ENCODE peak calls at places on chromosomes 7 and 10, in six cellular contexts. A is K562, L is HCT116, Y is upper lobe of left lung, T is HepG2, H is GM12878. G is an unnamed sample.

GRCh38 chr7:31796375-31796774 is 109.4 kb downstream of the PPP1R17 start:
- ATAC-seq in A (no peak), L (no peak), Y (no peak), T (no peak), H (no peak), G (no peak)

GRCh38 chr7:92788559-92789183 is 47.7 kb downstream of the CDK6 start:
- ATAC-seq in A (peak), L (no peak), Y (no peak), T (no peak), H (no peak), G (no peak)

GRCh38 chr7:136018104-136018503 is 40.9 kb upstream of the MTPN start:
- ATAC-seq in A (no peak), L (no peak), Y (no peak), T (no peak), H (no peak), G (no peak)

GRCh38 chr10:90847436-90847835 is 10.4 kb downstream of the HTR7 start:
- ATAC-seq in A (no peak), L (peak), Y (no peak), T (no peak), H (peak), G (no peak)

GRCh38 chr10:32970910-32971309 is 12.9 kb upstream of the ITGB1 start:
- ATAC-seq in A (no peak), L (no peak), Y (no peak), T (no peak), H (peak), G (no peak)

GRCh38 chr7:132117636-132118035 is 458.6 kb downstream of the PLXNA4 start:
- ATAC-seq in A (no peak), L (no peak), Y (no peak), T (no peak), H (no peak), G (no peak)

GRCh38 chr7:35004531-35005096 is 32.7 kb downstream of the DPY19L1 start:
- ATAC-seq in A (peak), L (peak), Y (no peak), T (no peak), H (no peak), G (no peak)

GRCh38 chr10:58653139-58653538 is 140.5 kb downstream of the BICC1 start:
- ATAC-seq in A (no peak), L (no peak), Y (no peak), T (no peak), H (no peak), G (peak)

GRCh38 chr7:137935849-137936508 is 65.9 kb downstream of the CREB3L2 start:
- ATAC-seq in A (peak), L (no peak), Y (no peak), T (peak), H (peak), G (no peak)

GRCh38 chr10:22681783-22682183 is 32.6 kb downstream of the PIP4K2A start:
- ATAC-seq in A (peak), L (peak), Y (no peak), T (peak), H (peak), G (no peak)

GRCh38 chr7:2471396-2471795 is 4.8 kb downstream of the GRIFIN start:
- ATAC-seq in A (peak), L (no peak), Y (no peak), T (no peak), H (no peak), G (peak)

GRCh38 chr7:25557930-25558329 is 329.6 kb upstream of the NPVF start:
- ATAC-seq in A (no peak), L (no peak), Y (no peak), T (no peak), H (no peak), G (no peak)

GRCh38 chr10:59771162-59771807 is 18.0 kb upstream of the MRLN start:
- ATAC-seq in A (no peak), L (no peak), Y (no peak), T (no peak), H (no peak), G (no peak)

GRCh38 chr10:3107426-3107961 is 40.1 kb downstream of the PFKP start:
- ATAC-seq in A (no peak), L (no peak), Y (peak), T (no peak), H (no peak), G (peak)

GRCh38 chr7:113010377-113010776 is 76.2 kb downstream of the GPR85 start:
- ATAC-seq in A (no peak), L (no peak), Y (no peak), T (no peak), H (no peak), G (no peak)

GRCh38 chr10:48332166-48332870 is 25.8 kb downstream of the MAPK8 start:
- ATAC-seq in A (no peak), L (no peak), Y (peak), T (no peak), H (no peak), G (no peak)

GRCh38 chr10:131448171-131448570 is 136.7 kb upstream of the TCERG1L start:
- ATAC-seq in A (no peak), L (no peak), Y (no peak), T (no peak), H (no peak), G (no peak)

GRCh38 chr7:140417456-140418155 is 13.7 kb downstream of the RAB19 start:
- ATAC-seq in A (peak), L (no peak), Y (no peak), T (no peak), H (no peak), G (no peak)

GRCh38 chr10:15718495-15719061 is 1.1 kb downstream of the ITGA8 start:
- ATAC-seq in A (no peak), L (no peak), Y (peak), T (no peak), H (no peak), G (no peak)

GRCh38 chr10:57992321-57993077 is 275.2 kb downstream of the IPMK start:
- ATAC-seq in A (no peak), L (no peak), Y (no peak), T (no peak), H (no peak), G (no peak)

GRCh38 chr7:1920266-1920681 is 250.2 kb downstream of the ELFN1 start:
- ATAC-seq in A (no peak), L (no peak), Y (no peak), T (no peak), H (peak), G (no peak)

GRCh38 chr10:92291921-92292860 is 1.2 kb downstream of the MARCHF5 start:
- ATAC-seq in A (peak), L (no peak), Y (no peak), T (no peak), H (peak), G (no peak)

GRCh38 chr10:18501198-18501597 is 150.2 kb downstream of the NSUN6 start:
- ATAC-seq in A (no peak), L (no peak), Y (no peak), T (peak), H (peak), G (no peak)

GRCh38 chr7:20438248-20438647 is 107.5 kb downstream of the ITGB8 start:
- ATAC-seq in A (no peak), L (no peak), Y (no peak), T (no peak), H (peak), G (no peak)

GRCh38 chr7:47882635-47883034 is 65.6 kb downstream of the PKD1L1 start:
- ATAC-seq in A (no peak), L (no peak), Y (no peak), T (no peak), H (no peak), G (no peak)

GRCh38 chr7:117143066-117143465 is 179.8 kb downstream of the WNT2 start:
- ATAC-seq in A (no peak), L (no peak), Y (no peak), T (no peak), H (no peak), G (no peak)

GRCh38 chr10:71726673-71727428 is 7.3 kb upstream of the C10orf105 start:
- ATAC-seq in A (no peak), L (no peak), Y (no peak), T (no peak), H (peak), G (no peak)

GRCh38 chr7:139041378-139042053 is 5.7 kb upstream of the ZC3HAV1L start:
- ATAC-seq in A (peak), L (peak), Y (no peak), T (peak), H (peak), G (no peak)

GRCh38 chr7:1225462-1226154 is 7.1 kb upstream of the UNCX start:
- ATAC-seq in A (peak), L (peak), Y (no peak), T (peak), H (peak), G (no peak)

GRCh38 chr10:33817647-33818046 is 483.2 kb upstream of the NRP1 start:
- ATAC-seq in A (no peak), L (no peak), Y (no peak), T (no peak), H (peak), G (no peak)

GRCh38 chr10:54940418-54940817 is 139.4 kb upstream of the PCDH15 start:
- ATAC-seq in A (no peak), L (no peak), Y (no peak), T (no peak), H (no peak), G (no peak)

GRCh38 chr10:44993922-44994751 is 6.6 kb upstream of the ZNF22 start:
- ATAC-seq in A (no peak), L (peak), Y (no peak), T (no peak), H (peak), G (no peak)

GRCh38 chr10:44997105-44997748 is 3.5 kb upstream of the ZNF22 start:
- ATAC-seq in A (no peak), L (no peak), Y (no peak), T (no peak), H (no peak), G (no peak)

GRCh38 chr10:44995581-44995913 is 5.2 kb upstream of the ZNF22 start:
- ATAC-seq in A (no peak), L (no peak), Y (no peak), T (peak), H (no peak), G (no peak)

GRCh38 chr10:44994752-44995530 is 5.8 kb upstream of the ZNF22 start:
- ATAC-seq in A (no peak), L (no peak), Y (no peak), T (no peak), H (no peak), G (no peak)

DNA sequence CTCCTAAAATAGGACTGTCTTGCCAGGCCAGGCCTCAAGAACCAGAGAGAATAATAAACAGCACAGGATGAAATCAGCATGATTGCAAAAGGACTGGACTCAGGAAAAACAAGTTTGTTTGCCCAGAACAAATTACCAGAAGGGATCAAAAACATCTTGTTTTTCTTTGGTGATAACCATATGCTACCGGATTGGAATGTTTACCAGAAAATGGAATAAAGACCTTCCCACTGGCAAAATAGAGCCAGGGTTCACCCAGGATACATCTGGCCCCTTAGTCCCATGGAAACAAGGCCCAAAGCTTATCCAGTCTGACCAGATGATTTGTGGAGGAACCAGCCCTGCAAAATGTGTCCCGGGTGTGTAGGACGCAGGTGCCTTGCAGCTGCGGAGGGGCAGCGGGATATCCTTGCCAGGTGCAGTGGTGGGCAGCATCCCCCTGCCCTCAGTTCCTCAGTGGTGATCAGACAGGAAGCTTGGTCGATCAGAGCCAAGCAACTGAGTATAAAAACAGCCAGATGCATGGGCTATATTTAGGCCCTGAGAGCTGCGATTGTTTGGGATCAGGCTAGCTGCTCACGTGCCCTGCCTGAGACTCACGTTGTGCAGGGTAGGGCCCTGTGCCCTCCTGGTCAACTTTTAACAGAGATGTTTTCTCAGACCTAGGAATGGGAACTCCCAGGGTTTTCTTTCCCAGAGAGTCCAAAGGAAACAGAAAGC is 4.6 kb upstream of the ZNF22 start:
- ATAC-seq in A (no peak), L (no peak), Y (no peak), T (peak), H (no peak), G (peak)
- TF ChIP-seq POLR2AphosphoS5 in A (no peak), L (no peak), Y (no peak), T (peak), H (no peak), G (peak)

GRCh38 chr7:158695726-158696452 is 8.7 kb downstream of the NCAPG2 start:
- ATAC-seq in A (peak), L (peak), Y (peak), T (peak), H (peak), G (peak)
- TF ChIP-seq POLR2A in A (no peak), L (no peak), Y (no peak), T (no peak), H (no peak), G (no peak)

GRCh38 chr10:14587540-14588083 is 187.1 kb downstream of the FAM107B start:
- ATAC-seq in A (no peak), L (no peak), Y (no peak), T (no peak), H (peak), G (no peak)
- TF ChIP-seq POLR2AphosphoS5 in A (no peak), L (no peak), Y (no peak), T (no peak), H (no peak), G (no peak)

GRCh38 chr10:11823122-11823988 is at the start of gene PROSER2:
- ATAC-seq in A (peak), L (peak), Y (peak), T (peak), H (peak), G (peak)
- TF ChIP-seq POLR2A in A (peak), L (peak), Y (peak), T (peak), H (peak), G (peak)

GRCh38 chr10:73850205-73850604 is 24.1 kb downstream of the CAMK2G start:
- ATAC-seq in A (no peak), L (no peak), Y (no peak), T (no peak), H (no peak), G (peak)

GRCh38 chr10:73850863-73851461 is 23.4 kb downstream of the CAMK2G start:
- ATAC-seq in A (no peak), L (no peak), Y (peak), T (no peak), H (no peak), G (peak)

GRCh38 chr10:73853196-73853595 is 21.2 kb downstream of the CAMK2G start:
- ATAC-seq in A (no peak), L (no peak), Y (no peak), T (no peak), H (no peak), G (no peak)

GRCh38 chr10:73847031-73847430 is 27.3 kb downstream of the CAMK2G start:
- ATAC-seq in A (no peak), L (no peak), Y (no peak), T (no peak), H (no peak), G (no peak)

GRCh38 chr10:73848821-73849489 is 25.4 kb downstream of the CAMK2G start:
- ATAC-seq in A (peak), L (peak), Y (peak), T (peak), H (peak), G (peak)
- TF ChIP-seq POLR2AphosphoS5 in A (no peak), L (no peak), Y (no peak), T (no peak), H (no peak), G (no peak)

GRCh38 chr7:44802418-44803025 is 6.0 kb downstream of the PPIA start:
- ATAC-seq in A (peak), L (no peak), Y (no peak), T (peak), H (peak), G (no peak)

GRCh38 chr7:44801890-44802289 is 5.4 kb downstream of the PPIA start:
- ATAC-seq in A (no peak), L (no peak), Y (no peak), T (no peak), H (no peak), G (no peak)

GRCh38 chr7:44797329-44798258 is 1.1 kb downstream of the PPIA start:
- ATAC-seq in A (peak), L (peak), Y (peak), T (peak), H (peak), G (peak)

GRCh38 chr7:44798649-44799275 is 2.3 kb downstream of the PPIA start:
- ATAC-seq in A (no peak), L (no peak), Y (no peak), T (no peak), H (no peak), G (no peak)

GRCh38 chr7:44799939-44800338 is 3.5 kb downstream of the PPIA start:
- ATAC-seq in A (no peak), L (no peak), Y (no peak), T (no peak), H (no peak), G (no peak)
- TF ChIP-seq POLR2A in A (no peak), L (no peak), Y (no peak), T (no peak), H (no peak), G (no peak)

GRCh38 chr10:69318087-69318996 is 40.0 kb downstream of the HK1 start:
- ATAC-seq in A (peak), L (peak), Y (peak), T (peak), H (peak), G (peak)
- TF ChIP-seq POLR2AphosphoS5 in A (no peak), L (peak), Y (peak), T (no peak), H (no peak), G (peak)

GRCh38 chr7:134646425-134647305 is at the start of gene BPGM:
- ATAC-seq in A (peak), L (peak), Y (peak), T (peak), H (peak), G (peak)
- TF ChIP-seq POLR2A in A (peak), L (peak), Y (peak), T (peak), H (peak), G (peak)

DNA sequence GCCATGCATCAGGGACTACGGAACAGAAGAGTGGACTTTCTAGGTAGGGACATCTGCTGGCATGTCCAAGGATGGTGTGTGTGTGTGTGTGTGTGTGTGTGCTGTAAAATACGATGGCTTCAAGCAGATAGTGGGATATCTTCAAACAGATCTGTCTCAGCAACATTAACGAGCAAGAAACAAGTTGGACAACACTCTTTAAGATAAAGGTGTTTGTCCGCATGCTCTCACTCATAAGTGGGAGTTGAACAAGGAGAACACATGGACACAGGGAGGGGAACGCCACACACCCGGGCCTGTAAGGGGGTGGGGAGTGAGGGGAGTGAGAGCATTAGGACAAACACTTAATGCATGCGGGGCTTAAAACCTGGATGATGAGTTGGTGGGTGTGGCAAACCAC is 89.8 kb upstream of the AKR1E2 start:
- ATAC-seq in A (no peak), L (no peak), Y (no peak), T (no peak), H (no peak), G (no peak)
- TF ChIP-seq POLR2AphosphoS5 in A (no peak), L (no peak), Y (no peak), T (no peak), H (no peak), G (no peak)

DNA sequence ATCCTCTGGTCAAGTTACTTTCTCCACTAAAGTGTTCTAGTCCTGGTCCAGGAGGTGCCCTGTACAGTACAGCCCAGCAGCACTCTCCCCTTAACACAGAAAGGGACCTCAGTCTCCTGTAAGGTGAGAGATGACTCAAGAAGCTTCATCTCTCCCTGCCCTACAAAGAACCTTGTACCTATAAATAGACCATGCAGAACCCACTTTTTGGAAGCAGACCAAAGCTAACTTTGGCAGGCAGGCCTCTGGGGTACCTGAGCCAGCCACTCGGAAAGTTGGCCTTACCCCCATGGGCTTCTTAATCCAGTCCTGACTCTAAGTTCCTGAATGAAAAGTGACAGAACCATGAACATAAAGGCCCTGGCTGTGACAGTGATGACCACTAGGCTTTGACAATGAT is 454.8 kb downstream of the KCNMA1 start:
- ATAC-seq in A (no peak), L (no peak), Y (no peak), T (no peak), H (no peak), G (peak)
- TF ChIP-seq POLR2A in A (no peak), L (no peak), Y (no peak), T (no peak), H (no peak), G (no peak)

G was measured in gastroesophageal sphincter.